ENCODE peak calls at places on chromosomes 7 and 10, in ten cellular contexts. U is HL-60, V is A549, J is stomach, K is pancreas, D is OCI-LY7, H is upper lobe of right lung, C is endothelial cell of umbilical vein, L is body of pancreas, Y is fibroblast of lung. Q is an unnamed sample.

GRCh38 chr10:26982058-26982457 is 118.2 kb downstream of the ANKRD26 start:
- DNase-seq in U (no peak), V (no peak), J (no peak), K (no peak), D (no peak), H (no peak), C (no peak), L (no peak), Y (no peak), Q (no peak)

GRCh38 chr7:118352854-118353453 is 128.4 kb downstream of the ANKRD7 start:
- DNase-seq in U (peak; percentile 39), V (peak; percentile 44), J (no peak), K (no peak), D (peak; percentile 29), H (no peak), C (no peak), L (no peak), Y (peak; percentile 18), Q (no peak)

GRCh38 chr10:43857206-43857952 is 208.7 kb upstream of the ZNF32 start:
- DNase-seq in U (no peak), V (no peak), J (no peak), K (no peak), D (no peak), H (no peak), C (peak; percentile 98), L (no peak), Y (peak; percentile 97), Q (no peak)

GRCh38 chr7:55130079-55130476 is 111.3 kb downstream of the EGFR start:
- DNase-seq in U (no peak), V (peak; percentile 36), J (no peak), K (no peak), D (no peak), H (no peak), C (no peak), L (no peak), Y (peak; percentile 71), Q (no peak)

GRCh38 chr7:91661727-91662126 is 218.8 kb downstream of the MTERF1 start:
- DNase-seq in U (no peak), V (no peak), J (no peak), K (no peak), D (no peak), H (no peak), C (no peak), L (no peak), Y (no peak), Q (no peak)

GRCh38 chr10:17067549-17068264 is 61.9 kb downstream of the CUBN start:
- DNase-seq in U (no peak), V (no peak), J (no peak), K (no peak), D (no peak), H (no peak), C (peak; percentile 32), L (no peak), Y (peak; percentile 58), Q (no peak)

GRCh38 chr10:63175534-63175933 is 42.4 kb downstream of the NRBF2 start:
- DNase-seq in U (no peak), V (no peak), J (no peak), K (no peak), D (no peak), H (no peak), C (no peak), L (no peak), Y (no peak), Q (no peak)

GRCh38 chr10:21166557-21167287 is 269.6 kb upstream of the NEBL start:
- DNase-seq in U (no peak), V (no peak), J (peak; percentile 68), K (peak; percentile 57), D (no peak), H (peak; percentile 86), C (no peak), L (peak; percentile 75), Y (no peak), Q (no peak)

GRCh38 chr7:1085910-1086421 is 1.9 kb upstream of the GPER1 start:
- DNase-seq in U (no peak), V (no peak), J (no peak), K (no peak), D (peak; percentile 56), H (no peak), C (peak; percentile 44), L (no peak), Y (no peak), Q (no peak)

GRCh38 chr7:132116369-132116768 is 459.9 kb downstream of the PLXNA4 start:
- DNase-seq in U (no peak), V (peak; percentile 89), J (no peak), K (no peak), D (no peak), H (no peak), C (no peak), L (no peak), Y (peak; percentile 59), Q (peak; percentile 60)

GRCh38 chr7:49860293-49860692 is 86.9 kb downstream of the VWC2 start:
- DNase-seq in U (no peak), V (no peak), J (no peak), K (no peak), D (no peak), H (no peak), C (no peak), L (no peak), Y (no peak), Q (peak; percentile 18)

GRCh38 chr10:92222603-92223275 is 68.1 kb downstream of the CPEB3 start:
- DNase-seq in U (no peak), V (no peak), J (no peak), K (no peak), D (no peak), H (no peak), C (peak; percentile 34), L (no peak), Y (peak; percentile 74), Q (no peak)

DNA sequence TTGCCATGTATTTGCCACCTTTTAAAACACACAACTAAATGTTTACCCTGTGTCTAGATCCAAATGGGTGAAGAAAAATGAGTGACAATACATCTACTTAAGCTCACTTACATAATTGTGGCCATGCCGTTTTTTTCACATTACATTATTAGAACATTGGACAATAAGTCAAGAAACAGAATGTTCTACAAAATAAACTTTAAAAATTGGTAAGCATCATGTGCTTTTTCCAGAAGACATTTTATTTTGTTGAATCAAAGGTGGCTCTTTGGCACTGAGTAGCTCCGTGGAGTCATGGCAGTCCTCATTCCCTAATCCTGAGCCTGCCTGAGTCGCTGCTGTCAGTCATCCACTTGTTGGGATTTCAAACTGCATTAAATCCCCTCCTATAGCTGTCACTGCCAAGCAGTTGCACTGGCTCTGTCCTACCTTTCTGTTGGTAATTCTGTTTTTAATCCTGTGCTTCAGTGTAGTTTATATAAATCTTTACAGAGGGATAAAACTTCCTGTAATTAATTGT is 32.3 kb downstream of the CAV1 start:
- DNase-seq in U (no peak), V (no peak), J (no peak), K (no peak), D (no peak), H (no peak), C (no peak), L (no peak), Y (no peak), Q (no peak)
- H3K27ac ChIP-seq in U (no peak overlapping the region), V (no peak overlapping the region), J (no peak overlapping the region), K (no peak overlapping the region), D (no peak overlapping the region), H (no peak overlapping the region), C (no peak overlapping the region), L (no peak overlapping the region), Y (no peak overlapping the region), Q (no peak overlapping the region)

GRCh38 chr10:121448768-121449456 is 149.3 kb downstream of the FGFR2 start:
- DNase-seq in U (no peak), V (no peak), J (no peak), K (no peak), D (no peak), H (no peak), C (no peak), L (no peak), Y (no peak), Q (no peak)
- H3K27ac ChIP-seq in U (no peak overlapping the region), V (no peak overlapping the region), J (no peak overlapping the region), K (no peak overlapping the region), D (no peak overlapping the region), H (no peak overlapping the region), C (no peak overlapping the region), L (peak overlapping the region; percentile 63), Y (no peak overlapping the region), Q (no peak overlapping the region)

GRCh38 chr10:124655191-124656112 is 88.7 kb downstream of the FAM53B start:
- DNase-seq in U (no peak), V (no peak), J (no peak), K (no peak), D (no peak), H (no peak), C (no peak), L (no peak), Y (no peak), Q (no peak)
- H3K27ac ChIP-seq in U (no peak overlapping the region), V (no peak overlapping the region), J (no peak overlapping the region), K (no peak overlapping the region), D (no peak overlapping the region), H (peak overlapping the region; percentile 78), C (no peak overlapping the region), L (no peak overlapping the region), Y (no peak overlapping the region), Q (peak overlapping the region; percentile 90)

GRCh38 chr10:103870503-103870902 is 15.1 kb upstream of the SH3PXD2A start:
- DNase-seq in U (no peak), V (no peak), J (no peak), K (no peak), D (no peak), H (no peak), C (no peak), L (no peak), Y (no peak), Q (peak; percentile 75)

GRCh38 chr10:103869336-103869735 is 14.0 kb upstream of the SH3PXD2A start:
- DNase-seq in U (no peak), V (no peak), J (no peak), K (no peak), D (no peak), H (no peak), C (no peak), L (no peak), Y (no peak), Q (no peak)

GRCh38 chr10:103872137-103872933 is 17.0 kb upstream of the SH3PXD2A start:
- DNase-seq in U (no peak), V (peak; percentile 35), J (no peak), K (no peak), D (no peak), H (no peak), C (no peak), L (no peak), Y (peak; percentile 47), Q (peak; percentile 99)

GRCh38 chr10:103871006-103871405 is 15.6 kb upstream of the SH3PXD2A start:
- DNase-seq in U (no peak), V (no peak), J (no peak), K (no peak), D (no peak), H (no peak), C (no peak), L (no peak), Y (no peak), Q (no peak)

GRCh38 chr10:103868200-103868599 is 12.8 kb upstream of the SH3PXD2A start:
- DNase-seq in U (no peak), V (no peak), J (no peak), K (no peak), D (no peak), H (no peak), C (no peak), L (no peak), Y (no peak), Q (no peak)
- H3K27ac ChIP-seq in U (no peak overlapping the region), V (no peak overlapping the region), J (no peak overlapping the region), K (no peak overlapping the region), D (no peak overlapping the region), H (no peak overlapping the region), C (no peak overlapping the region), L (no peak overlapping the region), Y (no peak overlapping the region), Q (no peak overlapping the region)